ENCODE peak calls at places on chromosomes 11 and 22, in eight cellular contexts. S is C1 segment of cervical spinal cord; C is NCI-H1417; D is stimulated activated CD4-positive, alpha-beta T cell treated with anti-CD3 and anti-CD28 coated beads, Interleukin-1b, Interleukin-23, amount 100 ng/mL, for 48 hours; G is activated CD4-positive, CD25-positive, alpha-beta regulatory T cell treated with anti-CD3 and anti-CD28 coated beads, Interleukin-2, amount 50 U/mL, for 72 hours; J is LoVo; F is activated CD8-positive, alpha-beta memory T cell treated with anti-CD3 and anti-CD28 coated beads for 24 hours; U is heart right ventricle. W is an unnamed sample.

GRCh38 chr11:105177658-105178057 is 38.1 kb upstream of the CARD18 start:
- DNase-seq in S (no peak), C (no peak), D (no peak), G (no peak), J (no peak), F (no peak), U (no peak), W (no peak)

GRCh38 chr22:46297151-46297819 is 615 bp downstream of the GTSE1 start:
- DNase-seq in S (no peak), C (peak; percentile 46), D (peak; percentile 19), G (peak; percentile 43), J (no peak), F (no peak), U (no peak), W (no peak)

GRCh38 chr22:20244744-20245576 is 23.2 kb downstream of the RTN4R start:
- DNase-seq in S (no peak), C (peak; percentile 37), D (peak; percentile 18), G (no peak), J (no peak), F (peak; percentile 84), U (no peak), W (no peak)

GRCh38 chr11:12182650-12183511 is 72.5 kb downstream of the MICAL2 start:
- DNase-seq in S (no peak), C (peak; percentile 27), D (no peak), G (no peak), J (peak; percentile 53), F (no peak), U (no peak), W (no peak)

GRCh38 chr11:63937713-63938480 is 905 bp upstream of the NAA40 start:
- DNase-seq in S (no peak), C (peak; percentile 86), D (peak; percentile 24), G (no peak), J (peak; percentile 49), F (no peak), U (no peak), W (no peak)

GRCh38 chr11:132311703-132312102 is 941.3 kb downstream of the NTM start:
- DNase-seq in S (no peak), C (no peak), D (no peak), G (no peak), J (no peak), F (no peak), U (no peak), W (peak; percentile 29)

GRCh38 chr11:78851883-78852586 is 277.4 kb upstream of the NARS2 start:
- DNase-seq in S (no peak), C (peak; percentile 47), D (no peak), G (no peak), J (no peak), F (no peak), U (no peak), W (no peak)

GRCh38 chr11:124899376-124900145 is 1.9 kb upstream of the ROBO4 start:
- DNase-seq in S (no peak), C (no peak), D (no peak), G (no peak), J (no peak), F (no peak), U (no peak), W (no peak)

GRCh38 chr11:559020-559620 is 1.4 kb downstream of the LMNTD2 start:
- DNase-seq in S (no peak), C (no peak), D (no peak), G (no peak), J (no peak), F (no peak), U (no peak), W (no peak)

GRCh38 chr22:23899042-23899745 is 5.0 kb downstream of the MIF start:
- DNase-seq in S (no peak), C (no peak), D (no peak), G (no peak), J (no peak), F (no peak), U (no peak), W (no peak)

GRCh38 chr11:114208371-114208770 is 87.8 kb upstream of the NNMT start:
- DNase-seq in S (no peak), C (no peak), D (peak; percentile 7), G (no peak), J (no peak), F (no peak), U (no peak), W (no peak)

GRCh38 chr11:73539506-73540084 is 58.3 kb downstream of the FAM168A start:
- DNase-seq in S (no peak), C (no peak), D (no peak), G (no peak), J (no peak), F (no peak), U (no peak), W (no peak)

GRCh38 chr11:78419327-78419726 is 1.7 kb upstream of the GAB2 start:
- DNase-seq in S (no peak), C (no peak), D (no peak), G (no peak), J (no peak), F (no peak), U (peak; percentile 22), W (peak; percentile 25)

GRCh38 chr11:19934828-19935259 is 222.2 kb downstream of the NAV2 start:
- DNase-seq in S (no peak), C (no peak), D (no peak), G (no peak), J (no peak), F (no peak), U (no peak), W (no peak)

W was measured in posterior cingulate gyrus.